ENCODE peak calls at places on chromosomes 7 and 10, in ten cellular contexts. J is CD4-positive, alpha-beta memory T cell; Y is thoracic aorta; K is esophagus squamous epithelium; B is HCT116; O is DND-41; A is neural progenitor cell; H is lung; G is iPS DF 6.9; V is body of pancreas. Z is an unnamed sample.

GRCh38 chr10:128867819-128868218 is 599.2 kb upstream of the MGMT start:
- DNase-seq in V (no peak), B (no peak), Y (no peak), O (no peak), J (no peak), H (no peak), K (no peak), G (no peak), A (no peak), Z (no peak)

GRCh38 chr7:32204361-32205018 is 134.3 kb upstream of the PDE1C start:
- DNase-seq in V (peak), A (peak), H (peak), B (peak), J (no peak), Y (no peak), O (peak), G (peak), K (no peak), Z (peak)

GRCh38 chr7:95435422-95435780 is 573 bp upstream of the PON2 start:
- DNase-seq in G (no peak), O (no peak), V (peak), J (no peak), B (no peak), A (no peak), K (no peak), Y (no peak), H (no peak), Z (no peak)

GRCh38 chr7:89837515-89837914 is 316.8 kb upstream of the STEAP1 start:
- DNase-seq in B (no peak), Y (no peak), K (no peak), J (no peak), G (no peak), H (no peak), O (no peak), A (peak), V (no peak), Z (no peak)

GRCh38 chr10:5809541-5810154 is 3.6 kb downstream of the GDI2 start:
- DNase-seq in B (no peak), V (no peak), G (no peak), J (peak), H (no peak), A (no peak), Y (no peak), K (no peak), O (no peak), Z (no peak)

GRCh38 chr10:117539903-117540639 is 2.5 kb upstream of the EMX2 start:
- DNase-seq in G (no peak), A (peak), B (no peak), J (no peak), K (no peak), Y (no peak), H (no peak), V (no peak), O (no peak), Z (no peak)

GRCh38 chr10:124989526-124989925 is 47.6 kb downstream of the ZRANB1 start:
- DNase-seq in O (no peak), H (peak), G (no peak), V (no peak), B (no peak), K (no peak), J (no peak), Y (no peak), A (no peak), Z (no peak)

GRCh38 chr7:51451751-51452465 is 135.3 kb upstream of the COBL start:
- DNase-seq in H (no peak), J (no peak), Y (no peak), B (no peak), G (no peak), O (no peak), A (peak), K (no peak), V (no peak), Z (no peak)

GRCh38 chr7:50330701-50331100 is 26.2 kb downstream of the IKZF1 start:
- DNase-seq in K (no peak), O (no peak), B (no peak), H (no peak), Y (no peak), G (no peak), V (no peak), A (no peak), J (no peak), Z (no peak)

GRCh38 chr10:11581213-11581612 is 30.2 kb downstream of the USP6NL start:
- DNase-seq in J (no peak), V (no peak), A (no peak), G (no peak), H (no peak), Y (no peak), K (no peak), O (no peak), B (no peak), Z (no peak)

GRCh38 chr10:42734537-42734936 is 48.1 kb upstream of the BMS1 start:
- DNase-seq in K (no peak), J (no peak), A (no peak), V (peak), Y (no peak), H (no peak), B (no peak), O (peak), G (no peak), Z (no peak)

GRCh38 chr7:86958380-86958779 is 101.1 kb downstream of the ELAPOR2 start:
- DNase-seq in Y (no peak), G (no peak), O (no peak), B (no peak), A (no peak), J (no peak), V (no peak), H (no peak), K (no peak), Z (no peak)

GRCh38 chr7:142405122-142405765 is 147.4 kb upstream of the PRSS58 start:
- DNase-seq in J (no peak), K (no peak), G (no peak), B (no peak), A (no peak), Y (no peak), V (no peak), O (no peak), H (no peak), Z (no peak)

GRCh38 chr7:16189026-16189715 is 232.2 kb downstream of the CRPPA start:
- DNase-seq in K (no peak), G (no peak), H (no peak), J (no peak), B (no peak), A (no peak), V (no peak), O (no peak), Y (no peak), Z (no peak)

GRCh38 chr7:71982847-71983246 is 429.3 kb downstream of the CALN1 start:
- DNase-seq in H (no peak), J (no peak), A (no peak), Y (no peak), V (no peak), K (no peak), B (no peak), O (no peak), G (no peak), Z (no peak)

GRCh38 chr10:49534670-49535381 is 4.1 kb downstream of the ERCC6 start:
- DNase-seq in H (no peak), G (no peak), J (no peak), B (no peak), V (no peak), O (no peak), K (no peak), A (no peak), Y (no peak), Z (no peak)

GRCh38 chr7:44284216-44284615 is 41.2 kb downstream of the CAMK2B start:
- DNase-seq in A (no peak), B (no peak), Y (no peak), H (no peak), O (no peak), V (no peak), K (no peak), J (no peak), G (no peak), Z (no peak)

GRCh38 chr10:121687094-121687850 is 89.0 kb upstream of the FGFR2 start:
- DNase-seq in G (no peak), O (no peak), B (no peak), K (no peak), H (no peak), V (no peak), J (no peak), Y (no peak), A (no peak), Z (no peak)

GRCh38 chr7:17462059-17462695 is 163.7 kb downstream of the AHR start:
- DNase-seq in H (no peak), K (no peak), J (no peak), Y (no peak), A (no peak), G (no peak), V (no peak), O (no peak), B (peak), Z (no peak)

GRCh38 chr10:30182191-30183075 is 123.0 kb upstream of the JCAD start:
- DNase-seq in Y (no peak), A (no peak), V (no peak), G (no peak), H (peak), B (no peak), K (no peak), J (no peak), O (no peak), Z (no peak)
- H3K27ac ChIP-seq in Y (peak), A (no peak), V (no peak), G (no peak), H (peak), B (no peak), K (peak), J (no peak), O (no peak), Z (no peak)

GRCh38 chr7:3008386-3008785 is 35.3 kb downstream of the CARD11 start:
- DNase-seq in A (no peak), B (no peak), K (no peak), O (no peak), Y (no peak), G (no peak), H (no peak), V (no peak), J (no peak), Z (no peak)

GRCh38 chr7:3003936-3004335 is 39.7 kb downstream of the CARD11 start:
- DNase-seq in Y (no peak), H (no peak), G (no peak), A (no peak), B (no peak), O (no peak), K (no peak), J (no peak), V (no peak), Z (no peak)

GRCh38 chr7:3002631-3003030 is 41.0 kb downstream of the CARD11 start:
- DNase-seq in B (no peak), H (no peak), J (no peak), K (no peak), G (no peak), V (no peak), O (no peak), Y (no peak), A (no peak), Z (no peak)

GRCh38 chr7:3007696-3008095 is 36.0 kb downstream of the CARD11 start:
- DNase-seq in V (no peak), Y (no peak), O (no peak), K (no peak), J (no peak), H (no peak), A (no peak), G (no peak), B (no peak), Z (no peak)

GRCh38 chr7:3005257-3005656 is 38.4 kb downstream of the CARD11 start:
- DNase-seq in Y (no peak), A (no peak), J (no peak), G (no peak), V (no peak), K (no peak), O (no peak), B (no peak), H (no peak), Z (no peak)
- H3K27ac ChIP-seq in Y (no peak), A (no peak), J (no peak), G (no peak), V (no peak), K (no peak), O (no peak), B (no peak), H (no peak), Z (no peak)

GRCh38 chr7:113281223-113281622 is 162.9 kb upstream of the SMIM30 start:
- DNase-seq in O (no peak), A (no peak), K (no peak), G (no peak), Y (no peak), J (no peak), B (no peak), H (no peak), V (no peak), Z (no peak)

GRCh38 chr7:113279256-113279655 is 160.9 kb upstream of the SMIM30 start:
- DNase-seq in O (no peak), J (no peak), H (no peak), B (no peak), Y (no peak), G (no peak), A (no peak), V (no peak), K (no peak), Z (no peak)

GRCh38 chr7:113285411-113285810 is 167.1 kb upstream of the SMIM30 start:
- DNase-seq in Y (no peak), O (no peak), B (no peak), K (no peak), V (no peak), A (peak), H (no peak), G (no peak), J (no peak), Z (no peak)

GRCh38 chr7:113283861-113284260 is 165.5 kb upstream of the SMIM30 start:
- DNase-seq in G (no peak), V (no peak), H (no peak), Y (no peak), K (no peak), J (no peak), O (no peak), A (no peak), B (no peak), Z (no peak)

GRCh38 chr7:113282875-113283274 is 164.5 kb upstream of the SMIM30 start:
- DNase-seq in Y (no peak), J (no peak), B (no peak), A (no peak), H (no peak), V (no peak), G (no peak), K (no peak), O (no peak), Z (no peak)
- H3K27ac ChIP-seq in Y (no peak), J (no peak), B (no peak), A (no peak), H (no peak), V (no peak), G (no peak), K (no peak), O (no peak), Z (no peak)

GRCh38 chr10:58457761-58458616 is 54.7 kb upstream of the BICC1 start:
- DNase-seq in J (no peak), B (no peak), G (no peak), Y (no peak), K (no peak), H (peak), V (no peak), O (no peak), A (no peak), Z (no peak)
- H3K27ac ChIP-seq in J (no peak), B (no peak), G (no peak), Y (peak), K (peak), H (no peak), V (no peak), O (no peak), A (no peak), Z (no peak)

GRCh38 chr7:46759711-46760480 is 822.0 kb downstream of the TNS3 start:
- DNase-seq in O (no peak), H (no peak), J (no peak), A (no peak), K (no peak), B (no peak), G (no peak), V (no peak), Y (no peak), Z (no peak)

GRCh38 chr7:46767071-46767470 is 814.8 kb downstream of the TNS3 start:
- DNase-seq in V (no peak), Y (no peak), H (no peak), J (no peak), O (no peak), G (no peak), B (no peak), A (no peak), K (no peak), Z (no peak)

GRCh38 chr7:46763348-46763747 is 818.6 kb downstream of the TNS3 start:
- DNase-seq in J (no peak), G (no peak), K (no peak), A (no peak), V (no peak), H (no peak), O (no peak), B (no peak), Y (no peak), Z (no peak)

GRCh38 chr7:46764100-46764941 is 817.6 kb downstream of the TNS3 start:
- DNase-seq in G (no peak), J (no peak), A (no peak), V (no peak), H (no peak), O (no peak), Y (peak), K (no peak), B (peak), Z (no peak)
- H3K27ac ChIP-seq in G (no peak), J (no peak), A (no peak), V (no peak), H (no peak), O (no peak), Y (peak), K (peak), B (peak), Z (no peak)

DNA sequence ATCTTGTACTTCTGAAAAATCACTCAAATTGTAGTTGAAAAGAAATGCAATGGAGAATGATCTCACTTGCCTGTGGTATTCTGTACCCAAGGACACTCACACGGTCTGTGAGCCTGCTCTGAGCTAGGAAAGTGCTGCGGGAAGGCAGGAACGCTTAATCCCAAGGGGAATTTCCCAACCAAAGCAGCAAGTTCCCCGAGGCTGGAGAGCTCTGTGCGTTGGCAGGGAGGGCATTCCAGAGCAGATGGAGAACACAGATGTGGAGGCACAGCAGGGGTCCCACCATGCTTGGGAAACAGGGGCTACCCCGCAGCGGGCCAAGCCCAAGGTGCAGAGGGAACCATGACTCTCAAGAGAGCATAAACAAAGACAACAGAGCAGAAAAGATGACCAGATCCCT is 13.6 kb downstream of the SVIL start:
- DNase-seq in A (peak), H (no peak), K (no peak), G (no peak), O (no peak), Y (no peak), B (no peak), V (peak), J (no peak), Z (no peak)
- H3K27ac ChIP-seq in A (no peak), H (no peak), K (peak), G (no peak), O (no peak), Y (peak), B (no peak), V (no peak), J (no peak), Z (no peak)

Z was measured in substantia nigra.